ENCODE peak calls at places on chromosomes 2 and 18, in eight cellular contexts. Z, L, R, B, T, P, O and K are unnamed samples.

GRCh38 chr2:164992818-164993217 is 37.5 kb upstream of the SLC38A11 start:
- DNase-seq in Z (peak), B (peak), L (peak), R (peak), P (peak), T (no peak), O (peak), K (peak)

GRCh38 chr2:72995420-72996151 is 75.9 kb downstream of the SFXN5 start:
- DNase-seq in O (no peak), P (no peak), T (no peak), B (no peak), L (no peak), R (peak), Z (no peak), K (no peak)

GRCh38 chr18:26551217-26551708 is 2.9 kb upstream of the KCTD1 start:
- DNase-seq in P (no peak), O (no peak), R (no peak), Z (no peak), B (no peak), T (no peak), L (no peak), K (no peak)

GRCh38 chr2:122236152-122236892 is 480.9 kb downstream of the TSN start:
- DNase-seq in P (peak), R (no peak), Z (peak), L (no peak), B (peak), O (no peak), T (peak), K (peak)

GRCh38 chr2:190119948-190120347 is 57.4 kb upstream of the MSTN start:
- DNase-seq in R (no peak), L (no peak), O (no peak), B (no peak), Z (no peak), P (no peak), T (no peak), K (no peak)

GRCh38 chr18:25517881-25518715 is 166.1 kb upstream of the ZNF521 start:
- DNase-seq in Z (no peak), B (no peak), R (no peak), L (no peak), O (no peak), T (no peak), P (no peak), K (no peak)

GRCh38 chr18:31685097-31686082 is 1.0 kb upstream of the B4GALT6 start:
- DNase-seq in P (peak), L (peak), R (peak), T (peak), O (no peak), B (no peak), Z (peak), K (no peak)

GRCh38 chr2:176158855-176159677 is 2.0 kb downstream of the HOXD3 start:
- DNase-seq in P (no peak), T (no peak), Z (no peak), R (no peak), O (no peak), B (no peak), L (no peak), K (no peak)

GRCh38 chr2:174595904-174596397 is 1.7 kb downstream of the WIPF1 start:
- DNase-seq in O (no peak), R (no peak), L (no peak), B (no peak), Z (no peak), P (no peak), T (no peak), K (no peak)

GRCh38 chr2:105317937-105318336 is 11.6 kb downstream of the TGFBRAP1 start:
- DNase-seq in P (no peak), O (no peak), T (no peak), Z (no peak), R (no peak), B (no peak), L (no peak), K (no peak)

GRCh38 chr2:41703123-41703522 is 344.7 kb upstream of the PKDCC start:
- DNase-seq in O (no peak), B (no peak), T (no peak), R (no peak), P (no peak), Z (no peak), L (no peak), K (no peak)

GRCh38 chr2:41697389-41697788 is 350.4 kb upstream of the PKDCC start:
- DNase-seq in T (no peak), B (no peak), Z (no peak), L (no peak), O (no peak), R (no peak), P (no peak), K (no peak)

GRCh38 chr2:41701231-41701630 is 346.6 kb upstream of the PKDCC start:
- DNase-seq in B (no peak), O (no peak), P (no peak), L (no peak), T (no peak), Z (no peak), R (no peak), K (no peak)

GRCh38 chr2:41695714-41696113 is 352.1 kb upstream of the PKDCC start:
- DNase-seq in O (no peak), T (no peak), Z (peak), R (no peak), B (no peak), L (no peak), P (no peak), K (no peak)

GRCh38 chr2:41698787-41699422 is 348.9 kb upstream of the PKDCC start:
- DNase-seq in L (no peak), O (no peak), R (peak), P (peak), Z (peak), T (no peak), B (no peak), K (no peak)
- TF ChIP-seq CTCF in L (peak), O (peak), R (peak), P (peak), Z (peak), T (peak), B (peak), K (peak)

DNA sequence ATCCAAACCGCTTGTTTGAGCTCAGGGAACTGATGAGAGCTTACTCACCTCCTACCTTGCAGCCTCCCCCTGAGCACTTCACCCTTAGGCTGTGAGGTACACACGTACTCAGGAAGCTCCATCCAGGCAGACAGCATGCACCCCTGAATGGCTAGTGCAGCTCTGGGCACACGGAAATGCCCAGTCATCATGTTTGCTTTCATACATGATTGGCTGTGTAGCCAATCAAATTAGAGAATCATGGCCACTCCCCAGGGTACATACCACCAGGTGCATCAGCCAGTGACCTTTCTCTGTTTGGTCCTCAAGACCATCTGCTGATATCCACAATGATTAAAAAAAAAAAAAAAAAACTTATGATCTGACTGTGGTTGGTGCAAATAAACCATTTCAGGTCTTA is 42.1 kb downstream of the RNF152 start:
- DNase-seq in O (no peak), R (no peak), P (no peak), B (no peak), Z (no peak), T (no peak), L (no peak), K (no peak)
- TF ChIP-seq CTCF in O (no peak), R (no peak), P (no peak), B (no peak), Z (no peak), T (no peak), L (no peak), K (no peak)

GRCh38 chr18:477565-477964 is 22.9 kb downstream of the COLEC12 start:
- DNase-seq in O (no peak), T (no peak), Z (no peak), P (no peak), R (no peak), B (no peak), L (no peak), K (no peak)
- TF ChIP-seq CTCF in O (no peak), T (peak), Z (peak), P (peak), R (peak), B (no peak), L (peak), K (peak)

DNA sequence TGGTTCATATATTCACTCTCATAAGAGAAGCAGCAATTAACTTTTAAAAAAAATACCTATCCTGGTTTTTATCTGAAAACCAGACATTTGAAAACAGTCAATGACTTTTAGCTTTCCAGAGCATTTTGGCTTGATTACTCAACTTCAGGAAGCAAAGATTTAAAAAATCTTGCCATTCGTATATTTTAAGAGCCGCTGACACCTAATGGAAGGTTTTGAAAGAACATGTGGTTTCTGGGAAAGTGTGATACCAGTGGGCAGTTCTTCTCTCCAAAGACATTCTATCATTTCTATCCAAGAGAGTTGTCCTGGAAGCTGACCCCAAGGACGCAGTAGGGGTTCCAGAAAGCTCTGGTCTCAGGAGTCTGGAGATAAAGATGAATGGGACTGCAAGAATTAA is 234.7 kb downstream of the TTC32 start:
- DNase-seq in R (no peak), L (peak), Z (no peak), O (peak), B (no peak), P (peak), T (no peak), K (no peak)
- TF ChIP-seq CTCF in R (no peak), L (peak), Z (no peak), O (peak), B (peak), P (peak), T (no peak), K (peak)